ENCODE peak calls at places on chromosomes 13 and 19, in nine cellular contexts. One of them, this sample, is unnamed. For H3K36me3, the result is how much of the 10 kb centered on the place peaks cover.

GRCh38 chr19:867301-867793 is 7.9 kb downstream of the CFD start:
- DNase-seq in IMR-90: no peak
- DNase-seq in thoracic aorta: no peak
- DNase-seq in heart left ventricle: no peak
- DNase-seq in right lobe of liver: peak
- DNase-seq in GM23338: no peak
- DNase-seq in uterus: no peak
- DNase-seq in body of pancreas: no peak
- DNase-seq in lung: no peak
- DNase-seq in this sample: no peak

GRCh38 chr13:29761160-29761559 is 89.3 kb downstream of the UBL3 start:
- DNase-seq in IMR-90: no peak
- DNase-seq in thoracic aorta: no peak
- DNase-seq in heart left ventricle: no peak
- DNase-seq in right lobe of liver: no peak
- DNase-seq in GM23338: no peak
- DNase-seq in uterus: no peak
- DNase-seq in body of pancreas: no peak
- DNase-seq in lung: no peak
- DNase-seq in this sample: no peak

GRCh38 chr13:112473818-112474217 is 97.7 kb downstream of the SPACA7 start:
- DNase-seq in IMR-90: no peak
- DNase-seq in thoracic aorta: no peak
- DNase-seq in heart left ventricle: no peak
- DNase-seq in right lobe of liver: no peak
- DNase-seq in GM23338: no peak
- DNase-seq in uterus: no peak
- DNase-seq in body of pancreas: no peak
- DNase-seq in lung: no peak
- DNase-seq in this sample: no peak

GRCh38 chr19:29837448-29837961 is 25.7 kb downstream of the CCNE1 start:
- DNase-seq in IMR-90: no peak
- DNase-seq in thoracic aorta: no peak
- DNase-seq in heart left ventricle: no peak
- DNase-seq in right lobe of liver: no peak
- DNase-seq in GM23338: no peak
- DNase-seq in uterus: no peak
- DNase-seq in body of pancreas: no peak
- DNase-seq in lung: no peak
- DNase-seq in this sample: no peak

GRCh38 chr19:5916201-5916708 is 2.2 kb downstream of the CAPS start:
- DNase-seq in IMR-90: no peak
- DNase-seq in thoracic aorta: no peak
- DNase-seq in heart left ventricle: no peak
- DNase-seq in right lobe of liver: no peak
- DNase-seq in GM23338: no peak
- DNase-seq in uterus: no peak
- DNase-seq in body of pancreas: no peak
- DNase-seq in lung: no peak
- DNase-seq in this sample: no peak

GRCh38 chr13:27370305-27370853 is 54.0 kb upstream of the GTF3A start:
- DNase-seq in IMR-90: no peak
- DNase-seq in thoracic aorta: no peak
- DNase-seq in heart left ventricle: no peak
- DNase-seq in right lobe of liver: no peak
- DNase-seq in GM23338: no peak
- DNase-seq in uterus: no peak
- DNase-seq in body of pancreas: no peak
- DNase-seq in lung: no peak
- DNase-seq in this sample: no peak

GRCh38 chr19:43541920-43542650 is 9.1 kb downstream of the ZNF575 start:
- DNase-seq in IMR-90: no peak
- DNase-seq in thoracic aorta: no peak
- DNase-seq in heart left ventricle: peak
- DNase-seq in right lobe of liver: no peak
- DNase-seq in GM23338: no peak
- DNase-seq in uterus: no peak
- DNase-seq in body of pancreas: no peak
- DNase-seq in lung: no peak
- DNase-seq in this sample: no peak

GRCh38 chr19:15238639-15239155 is 6.4 kb upstream of the EPHX3 start:
- DNase-seq in IMR-90: no peak
- DNase-seq in thoracic aorta: no peak
- DNase-seq in heart left ventricle: no peak
- DNase-seq in right lobe of liver: no peak
- DNase-seq in GM23338: peak
- DNase-seq in uterus: no peak
- DNase-seq in body of pancreas: no peak
- DNase-seq in lung: no peak
- DNase-seq in this sample: no peak

GRCh38 chr13:36174923-36175322 is 39.4 kb downstream of the SOHLH2 start:
- DNase-seq in IMR-90: no peak
- DNase-seq in thoracic aorta: no peak
- DNase-seq in heart left ventricle: no peak
- DNase-seq in right lobe of liver: no peak
- DNase-seq in GM23338: no peak
- DNase-seq in uterus: no peak
- DNase-seq in body of pancreas: no peak
- DNase-seq in lung: no peak
- DNase-seq in this sample: no peak
- H3K36me3 ChIP-seq in IMR-90: under half
- H3K36me3 ChIP-seq in thoracic aorta: under half
- H3K36me3 ChIP-seq in heart left ventricle: under half
- H3K36me3 ChIP-seq in right lobe of liver: under half
- H3K36me3 ChIP-seq in GM23338: under half
- H3K36me3 ChIP-seq in uterus: under half
- H3K36me3 ChIP-seq in body of pancreas: under half
- H3K36me3 ChIP-seq in lung: under half
- H3K36me3 ChIP-seq in this sample: under half

GRCh38 chr19:48628486-48629296 is 8.5 kb downstream of the DBP start:
- DNase-seq in IMR-90: no peak
- DNase-seq in thoracic aorta: no peak
- DNase-seq in heart left ventricle: no peak
- DNase-seq in right lobe of liver: peak
- DNase-seq in GM23338: no peak
- DNase-seq in uterus: no peak
- DNase-seq in body of pancreas: no peak
- DNase-seq in lung: no peak
- DNase-seq in this sample: no peak

GRCh38 chr19:48629297-48629598 is 7.9 kb downstream of the DBP start:
- DNase-seq in IMR-90: no peak
- DNase-seq in thoracic aorta: no peak
- DNase-seq in heart left ventricle: no peak
- DNase-seq in right lobe of liver: peak
- DNase-seq in GM23338: no peak
- DNase-seq in uterus: no peak
- DNase-seq in body of pancreas: no peak
- DNase-seq in lung: no peak
- DNase-seq in this sample: no peak

GRCh38 chr19:48631254-48631653 is 5.9 kb downstream of the DBP start:
- DNase-seq in IMR-90: no peak
- DNase-seq in thoracic aorta: no peak
- DNase-seq in heart left ventricle: no peak
- DNase-seq in right lobe of liver: peak
- DNase-seq in GM23338: no peak
- DNase-seq in uterus: no peak
- DNase-seq in body of pancreas: no peak
- DNase-seq in lung: no peak
- DNase-seq in this sample: no peak

GRCh38 chr19:48629599-48630288 is 7.4 kb downstream of the DBP start:
- DNase-seq in IMR-90: no peak
- DNase-seq in thoracic aorta: no peak
- DNase-seq in heart left ventricle: peak
- DNase-seq in right lobe of liver: peak
- DNase-seq in GM23338: peak
- DNase-seq in uterus: peak
- DNase-seq in body of pancreas: no peak
- DNase-seq in lung: no peak
- DNase-seq in this sample: peak

DNA sequence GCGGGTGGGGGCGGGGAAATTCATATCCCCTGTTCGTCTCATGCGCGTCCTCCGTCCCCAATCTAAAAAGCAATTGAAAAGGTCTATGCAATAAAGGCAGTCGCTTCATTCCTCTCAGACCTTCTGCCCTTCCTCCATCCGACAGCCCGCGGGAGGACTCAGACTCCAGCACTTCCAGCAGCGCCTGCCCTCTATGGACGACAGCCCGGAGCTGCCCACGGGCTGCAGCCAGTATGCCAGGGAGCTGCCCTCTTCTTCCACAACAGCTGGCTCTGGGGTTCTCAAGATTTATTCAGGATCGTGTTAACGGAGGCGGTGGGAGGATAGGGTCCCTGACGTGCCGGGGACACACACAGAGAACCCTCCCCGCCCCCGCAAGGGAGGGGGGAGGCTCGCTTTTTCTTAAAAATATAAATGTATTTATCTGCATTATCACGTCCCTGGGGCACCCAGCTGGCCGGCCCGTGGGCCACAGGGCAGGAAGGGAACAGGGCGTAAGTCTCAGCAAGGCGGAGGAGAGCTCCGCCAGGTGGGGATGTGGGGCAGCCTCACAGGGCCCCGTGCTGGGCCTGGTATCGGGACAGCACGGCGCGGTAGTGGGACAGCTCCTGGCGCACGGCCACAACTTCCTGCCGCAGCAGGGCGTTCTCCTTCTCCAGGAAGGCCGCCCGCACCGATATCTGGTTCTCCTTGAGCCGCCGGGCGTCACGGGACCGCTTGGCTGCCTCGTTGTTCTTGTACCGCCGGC is 6.7 kb downstream of the DBP start:
- DNase-seq in IMR-90: no peak
- DNase-seq in thoracic aorta: no peak
- DNase-seq in heart left ventricle: peak
- DNase-seq in right lobe of liver: peak
- DNase-seq in GM23338: peak
- DNase-seq in uterus: peak
- DNase-seq in body of pancreas: peak
- DNase-seq in lung: no peak
- DNase-seq in this sample: peak
- TF ChIP-seq CTCF in IMR-90: peak
- TF ChIP-seq CTCF in thoracic aorta: no peak
- TF ChIP-seq CTCF in heart left ventricle: peak
- TF ChIP-seq CTCF in right lobe of liver: no peak
- TF ChIP-seq CTCF in GM23338: peak
- TF ChIP-seq CTCF in uterus: no peak
- TF ChIP-seq CTCF in body of pancreas: no peak
- TF ChIP-seq CTCF in lung: no peak
- TF ChIP-seq CTCF in this sample: peak

GRCh38 chr19:35031072-35031881 is 1.0 kb downstream of the SCN1B start:
- DNase-seq in IMR-90: peak
- DNase-seq in thoracic aorta: no peak
- DNase-seq in heart left ventricle: no peak
- DNase-seq in right lobe of liver: no peak
- DNase-seq in GM23338: peak
- DNase-seq in uterus: no peak
- DNase-seq in body of pancreas: no peak
- DNase-seq in lung: no peak
- DNase-seq in this sample: peak

GRCh38 chr19:35030257-35031071 is at the start of gene SCN1B:
- DNase-seq in IMR-90: peak
- DNase-seq in thoracic aorta: no peak
- DNase-seq in heart left ventricle: peak
- DNase-seq in right lobe of liver: no peak
- DNase-seq in GM23338: peak
- DNase-seq in uterus: peak
- DNase-seq in body of pancreas: peak
- DNase-seq in lung: peak
- DNase-seq in this sample: peak

GRCh38 chr19:35027851-35028599 is 2.2 kb upstream of the SCN1B start:
- DNase-seq in IMR-90: peak
- DNase-seq in thoracic aorta: no peak
- DNase-seq in heart left ventricle: no peak
- DNase-seq in right lobe of liver: no peak
- DNase-seq in GM23338: peak
- DNase-seq in uterus: no peak
- DNase-seq in body of pancreas: no peak
- DNase-seq in lung: no peak
- DNase-seq in this sample: no peak

GRCh38 chr19:35032356-35032865 is 2.1 kb downstream of the SCN1B start:
- DNase-seq in IMR-90: no peak
- DNase-seq in thoracic aorta: no peak
- DNase-seq in heart left ventricle: no peak
- DNase-seq in right lobe of liver: no peak
- DNase-seq in GM23338: no peak
- DNase-seq in uterus: no peak
- DNase-seq in body of pancreas: no peak
- DNase-seq in lung: no peak
- DNase-seq in this sample: no peak

GRCh38 chr19:35029737-35030256 is 473 bp upstream of the SCN1B start:
- DNase-seq in IMR-90: no peak
- DNase-seq in thoracic aorta: no peak
- DNase-seq in heart left ventricle: no peak
- DNase-seq in right lobe of liver: no peak
- DNase-seq in GM23338: peak
- DNase-seq in uterus: no peak
- DNase-seq in body of pancreas: no peak
- DNase-seq in lung: no peak
- DNase-seq in this sample: no peak
- H3K4me3 ChIP-seq in IMR-90: peak
- H3K4me3 ChIP-seq in thoracic aorta: peak
- H3K4me3 ChIP-seq in heart left ventricle: peak
- H3K4me3 ChIP-seq in right lobe of liver: peak
- H3K4me3 ChIP-seq in GM23338: peak
- H3K4me3 ChIP-seq in uterus: peak
- H3K4me3 ChIP-seq in body of pancreas: no peak
- H3K4me3 ChIP-seq in lung: no peak
- H3K4me3 ChIP-seq in this sample: peak

GRCh38 chr19:10691883-10692282 is 9.4 kb upstream of the QTRT1 start:
- DNase-seq in IMR-90: no peak
- DNase-seq in thoracic aorta: no peak
- DNase-seq in heart left ventricle: no peak
- DNase-seq in right lobe of liver: no peak
- DNase-seq in GM23338: no peak
- DNase-seq in uterus: no peak
- DNase-seq in body of pancreas: no peak
- DNase-seq in lung: no peak
- DNase-seq in this sample: no peak

GRCh38 chr19:10692673-10693264 is 8.5 kb upstream of the QTRT1 start:
- DNase-seq in IMR-90: no peak
- DNase-seq in thoracic aorta: no peak
- DNase-seq in heart left ventricle: no peak
- DNase-seq in right lobe of liver: no peak
- DNase-seq in GM23338: peak
- DNase-seq in uterus: no peak
- DNase-seq in body of pancreas: no peak
- DNase-seq in lung: no peak
- DNase-seq in this sample: no peak

GRCh38 chr19:10688545-10689280 is 12.5 kb upstream of the QTRT1 start:
- DNase-seq in IMR-90: no peak
- DNase-seq in thoracic aorta: no peak
- DNase-seq in heart left ventricle: no peak
- DNase-seq in right lobe of liver: no peak
- DNase-seq in GM23338: no peak
- DNase-seq in uterus: no peak
- DNase-seq in body of pancreas: no peak
- DNase-seq in lung: no peak
- DNase-seq in this sample: no peak

GRCh38 chr19:10690351-10690781 is 10.9 kb upstream of the QTRT1 start:
- DNase-seq in IMR-90: peak
- DNase-seq in thoracic aorta: no peak
- DNase-seq in heart left ventricle: no peak
- DNase-seq in right lobe of liver: no peak
- DNase-seq in GM23338: no peak
- DNase-seq in uterus: no peak
- DNase-seq in body of pancreas: peak
- DNase-seq in lung: no peak
- DNase-seq in this sample: no peak

DNA sequence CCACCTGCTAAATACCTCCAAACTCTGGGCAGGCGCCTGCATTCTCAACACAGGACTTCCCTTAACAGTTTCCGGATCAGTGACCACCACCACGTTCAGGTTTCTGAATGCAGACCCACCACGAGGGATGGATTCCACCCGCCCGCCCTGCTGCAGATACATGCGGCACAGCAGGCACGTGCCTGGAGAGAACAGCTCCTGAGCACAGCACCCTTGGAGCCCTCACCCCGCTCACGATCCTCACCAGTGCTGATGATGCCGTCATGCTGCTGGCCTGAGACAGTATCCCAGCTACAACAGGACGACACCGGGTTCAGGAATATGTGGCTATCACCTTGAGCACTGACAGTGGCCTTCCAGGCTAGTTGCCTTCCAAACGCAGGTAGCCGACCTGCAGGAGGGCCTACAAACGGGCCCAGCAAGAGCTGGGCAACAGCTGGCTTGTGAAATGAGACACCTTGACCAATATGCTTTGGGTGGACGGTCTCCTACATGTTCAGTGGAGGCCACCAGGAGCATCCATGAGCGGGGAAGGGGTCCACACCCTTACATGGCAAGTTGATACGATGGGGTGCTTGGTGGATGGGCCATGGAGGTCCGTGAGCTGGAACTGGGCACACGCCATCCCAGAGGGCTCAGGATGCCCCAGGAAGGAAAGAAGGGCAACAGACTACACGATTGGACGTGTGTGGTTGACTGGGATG is 9.9 kb upstream of the QTRT1 start:
- DNase-seq in IMR-90: no peak
- DNase-seq in thoracic aorta: no peak
- DNase-seq in heart left ventricle: no peak
- DNase-seq in right lobe of liver: no peak
- DNase-seq in GM23338: no peak
- DNase-seq in uterus: no peak
- DNase-seq in body of pancreas: no peak
- DNase-seq in lung: no peak
- DNase-seq in this sample: no peak
- H3K36me3 ChIP-seq in IMR-90: half or more
- H3K36me3 ChIP-seq in thoracic aorta: half or more
- H3K36me3 ChIP-seq in heart left ventricle: under half
- H3K36me3 ChIP-seq in right lobe of liver: under half
- H3K36me3 ChIP-seq in GM23338: under half
- H3K36me3 ChIP-seq in uterus: under half
- H3K36me3 ChIP-seq in body of pancreas: under half
- H3K36me3 ChIP-seq in lung: half or more
- H3K36me3 ChIP-seq in this sample: half or more